ENCODE peak calls at places on chromosome 1, in five cellular contexts. N is colonic mucosa, M is fibroblast of mammary gland, D is cardiac muscle cell, G is A673. V is an unnamed sample.

GRCh38 chr1:47763456-47764171 is 233.6 kb downstream of the TRABD2B start:
- DNase-seq in N (no peak), M (no peak), D (no peak), G (no peak), V (no peak)

GRCh38 chr1:71046891-71047634 is 553 bp downstream of the PTGER3 start:
- DNase-seq in N (peak), M (no peak), D (peak), G (peak), V (peak)

GRCh38 chr1:97074771-97075170 is 353.2 kb downstream of the PTBP2 start:
- DNase-seq in N (no peak), M (no peak), D (no peak), G (no peak), V (no peak)

GRCh38 chr1:62784509-62785365 is 805 bp downstream of the ATG4C start:
- DNase-seq in N (no peak), M (peak), D (peak), G (peak), V (no peak)

GRCh38 chr1:181383695-181384094 is 99.6 kb upstream of the CACNA1E start:
- DNase-seq in N (no peak), M (no peak), D (no peak), G (no peak), V (no peak)

GRCh38 chr1:53500184-53501064 is 41.2 kb downstream of the DMRTB1 start:
- DNase-seq in N (no peak), M (no peak), D (no peak), G (peak), V (no peak)

GRCh38 chr1:41380979-41381690 is 19.9 kb downstream of the FOXO6 start:
- DNase-seq in N (peak), M (no peak), D (peak), G (peak), V (no peak)

GRCh38 chr1:152374451-152374850 is 14.6 kb upstream of the FLG2 start:
- DNase-seq in N (no peak), M (no peak), D (no peak), G (no peak), V (no peak)

GRCh38 chr1:198638894-198639319 is at the start of gene PTPRC:
- DNase-seq in N (no peak), M (no peak), D (no peak), G (no peak), V (no peak)

GRCh38 chr1:235429143-235429542 is 61.9 kb downstream of the TBCE start:
- DNase-seq in N (no peak), M (peak), D (no peak), G (no peak), V (no peak)

GRCh38 chr1:43914576-43915525 is 18.8 kb upstream of the ARTN start:
- DNase-seq in N (no peak), M (no peak), D (no peak), G (no peak), V (no peak)

GRCh38 chr1:201104141-201104540 is 8.1 kb downstream of the CACNA1S start:
- DNase-seq in N (no peak), M (no peak), D (no peak), G (no peak), V (no peak)

GRCh38 chr1:64956733-64957441 is 9.5 kb downstream of the JAK1 start:
- DNase-seq in N (no peak), M (no peak), D (no peak), G (no peak), V (no peak)

GRCh38 chr1:212167098-212167497 is 118.1 kb upstream of the PPP2R5A start:
- DNase-seq in N (no peak), M (peak), D (peak), G (no peak), V (no peak)

GRCh38 chr1:47903723-47904122 is 93.5 kb downstream of the TRABD2B start:
- DNase-seq in N (no peak), M (no peak), D (no peak), G (no peak), V (no peak)

GRCh38 chr1:177922209-177922608 is 47.6 kb downstream of the SEC16B start:
- DNase-seq in N (no peak), M (no peak), D (no peak), G (no peak), V (no peak)

GRCh38 chr1:6270432-6270831 is 9.5 kb upstream of the GPR153 start:
- DNase-seq in N (peak), M (no peak), D (no peak), G (no peak), V (no peak)

DNA sequence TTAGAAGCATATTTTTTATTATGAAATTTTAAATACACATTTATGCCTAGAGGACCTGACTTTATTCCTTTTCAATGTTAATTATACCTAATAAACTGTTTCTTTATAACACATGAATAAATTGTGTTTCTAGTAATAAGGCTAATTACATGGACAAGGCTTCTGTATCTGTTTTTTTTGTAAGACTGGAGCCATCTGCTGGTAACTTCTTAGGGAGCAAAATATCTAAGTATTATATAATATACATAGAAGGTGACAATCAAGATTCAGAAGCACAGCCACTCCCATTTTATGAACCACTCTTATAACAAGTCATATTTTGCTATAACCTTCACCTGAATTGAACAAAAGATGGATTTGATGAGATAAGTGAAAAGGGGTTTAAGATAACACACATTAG is 84.2 kb downstream of the LBR start:
- DNase-seq in N (no peak), M (peak), D (peak), G (peak), V (no peak)
- TF ChIP-seq CTCF in N (no peak), M (peak), D (peak), G (peak), V (no peak)

GRCh38 chr1:171405391-171405714 is 80.0 kb upstream of the PRRC2C start:
- DNase-seq in N (no peak), M (no peak), D (no peak), G (no peak), V (no peak)
- TF ChIP-seq CTCF in N (no peak), M (no peak), D (no peak), G (no peak), V (no peak)

DNA sequence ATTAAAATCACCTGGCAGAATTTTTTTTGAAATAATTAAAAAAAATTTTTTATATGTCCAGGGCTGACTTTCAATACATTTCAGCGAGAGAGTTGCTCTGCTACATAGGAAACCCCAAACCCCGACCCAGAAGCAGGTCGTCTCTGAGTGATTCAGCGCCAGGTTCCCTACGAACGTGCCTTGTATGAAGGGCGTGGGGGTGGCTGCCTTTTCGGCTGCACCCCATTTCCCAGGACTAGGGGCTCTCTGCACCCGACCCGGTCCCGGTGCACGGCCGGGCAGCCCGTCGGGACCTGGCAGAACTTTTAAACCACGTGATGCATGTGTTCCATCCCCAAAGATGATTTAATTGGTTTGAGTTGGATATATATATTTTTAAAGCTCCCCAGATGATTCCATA is 15.8 kb upstream of the SCYL3 start:
- DNase-seq in N (no peak), M (no peak), D (no peak), G (no peak), V (no peak)
- TF ChIP-seq CTCF in N (no peak), M (no peak), D (no peak), G (no peak), V (no peak)

GRCh38 chr1:15740833-15741182 is 1.5 kb upstream of the TMEM82 start:
- DNase-seq in N (no peak), M (no peak), D (no peak), G (no peak), V (peak)

GRCh38 chr1:15739259-15739658 is 3.0 kb upstream of the TMEM82 start:
- DNase-seq in N (no peak), M (no peak), D (no peak), G (no peak), V (peak)

GRCh38 chr1:15738416-15739113 is 2.5 kb downstream of the SLC25A34 start:
- DNase-seq in N (no peak), M (no peak), D (no peak), G (no peak), V (no peak)

GRCh38 chr1:15741183-15741850 is 982 bp upstream of the TMEM82 start:
- DNase-seq in N (peak), M (peak), D (peak), G (peak), V (peak)

GRCh38 chr1:15739745-15740144 is 2.6 kb upstream of the TMEM82 start:
- DNase-seq in N (no peak), M (no peak), D (no peak), G (no peak), V (no peak)
- TF ChIP-seq CTCF in N (no peak), M (no peak), D (peak), G (peak), V (no peak)

DNA sequence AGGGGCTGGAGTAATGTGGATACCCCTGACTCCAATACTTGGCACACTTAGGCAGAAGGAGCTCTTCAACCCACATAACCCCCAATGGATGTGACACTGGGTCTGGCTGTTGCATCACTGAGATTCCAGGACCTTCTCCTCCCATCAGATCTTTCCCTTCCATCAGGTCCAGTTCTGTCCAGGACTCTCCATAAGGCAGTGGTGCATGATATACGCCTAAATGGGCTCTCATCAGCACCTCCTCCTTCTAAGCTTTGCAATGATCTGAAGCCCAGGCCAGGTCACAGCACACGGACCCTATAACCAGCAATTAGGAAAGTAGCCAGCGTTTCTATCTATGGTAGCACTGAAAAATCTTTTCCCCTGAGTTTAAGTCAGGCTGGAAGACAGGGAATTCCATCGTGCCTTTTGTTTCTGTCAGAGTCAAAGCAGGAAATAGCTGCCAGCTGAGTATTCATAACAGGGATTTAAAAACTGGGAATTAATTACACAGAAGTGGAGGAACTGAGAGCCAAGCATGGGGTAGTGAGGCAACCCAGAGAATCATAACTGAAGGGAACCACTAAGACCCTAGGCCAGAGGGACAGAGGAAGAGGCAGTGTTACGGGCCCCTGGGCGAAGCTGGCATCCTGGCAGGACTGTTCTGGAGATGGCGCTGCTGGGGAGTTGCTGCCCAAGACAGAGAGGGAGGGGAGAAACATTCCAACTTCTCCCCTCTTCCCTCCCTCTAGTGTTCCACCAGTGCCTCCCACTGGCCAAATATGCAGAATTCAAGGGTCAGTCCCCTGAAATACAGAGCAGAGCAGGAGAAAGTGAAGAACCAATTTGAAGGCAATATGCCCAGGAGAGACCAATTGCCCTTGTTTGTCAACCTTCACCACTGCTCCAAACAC is 37.5 kb upstream of the HOOK1 start:
- DNase-seq in N (no peak), M (no peak), D (peak), G (peak), V (no peak)
- TF ChIP-seq CTCF in N (no peak), M (no peak), D (peak), G (peak), V (no peak)

GRCh38 chr1:68164970-68165369 is 67.4 kb downstream of the WLS start:
- DNase-seq in N (no peak), M (no peak), D (no peak), G (no peak), V (no peak)
- TF ChIP-seq CTCF in N (no peak), M (no peak), D (no peak), G (no peak), V (no peak)

GRCh38 chr1:32619701-32620485 is 30.5 kb downstream of the ZBTB8OS start:
- DNase-seq in N (no peak), M (peak), D (peak), G (peak), V (no peak)
- TF ChIP-seq CTCF in N (no peak), M (peak), D (peak), G (peak), V (no peak)

GRCh38 chr1:45545553-45546310 is 4.9 kb upstream of the AKR1A1 start:
- DNase-seq in N (no peak), M (no peak), D (no peak), G (no peak), V (no peak)

GRCh38 chr1:45552309-45552708 is 1.7 kb downstream of the AKR1A1 start:
- DNase-seq in N (peak), M (no peak), D (no peak), G (no peak), V (peak)

GRCh38 chr1:45551684-45552083 is 1.1 kb downstream of the AKR1A1 start:
- DNase-seq in N (no peak), M (no peak), D (no peak), G (no peak), V (no peak)

GRCh38 chr1:45554198-45554597 is 3.6 kb downstream of the AKR1A1 start:
- DNase-seq in N (no peak), M (no peak), D (no peak), G (no peak), V (no peak)

GRCh38 chr1:45550401-45551305 is at the start of gene AKR1A1:
- DNase-seq in N (peak), M (peak), D (peak), G (peak), V (peak)
- TF ChIP-seq CTCF in N (no peak), M (no peak), D (no peak), G (no peak), V (no peak)

V was measured in mucosa of descending colon.